ENCODE peak calls at places on chromosomes 5 and 9, in four cellular contexts. M, B, S and G are unnamed samples.
A peak's percentile ranks its signal among the peaks of the same experiment; 100 is the strongest.

GRCh38 chr5:147193123-147193522 is 41.7 kb upstream of the STK32A start:
- DNase-seq in M (no peak), B (no peak), S (no peak), G (no peak)

GRCh38 chr9:79896390-79896789 is 324.6 kb downstream of the TLE4 start:
- DNase-seq in M (no peak), B (no peak), S (no peak), G (no peak)

GRCh38 chr9:87160148-87161107 is 213.1 kb upstream of the GAS1 start:
- DNase-seq in M (no peak), B (no peak), S (no peak), G (no peak)

GRCh38 chr5:110726249-110727024 is at the start of gene TMEM232:
- DNase-seq in M (peak; percentile 74), B (peak; percentile 23), S (no peak), G (peak; percentile 13)

GRCh38 chr9:120755044-120755443 is 38.2 kb downstream of the FBXW2 start:
- DNase-seq in M (no peak), B (no peak), S (no peak), G (no peak)

GRCh38 chr5:27702339-27702820 is 664.0 kb upstream of the CDH9 start:
- DNase-seq in M (no peak), B (no peak), S (no peak), G (no peak)

GRCh38 chr9:92492781-92493401 is 10.6 kb upstream of the ASPN start:
- DNase-seq in M (no peak), B (no peak), S (no peak), G (no peak)

GRCh38 chr9:104386425-104387069 is 117.5 kb upstream of the OR13F1 start:
- DNase-seq in M (no peak), B (no peak), S (peak; percentile 65), G (peak; percentile 44)

GRCh38 chr9:27369591-27369990 is 72.6 kb upstream of the EQTN start:
- DNase-seq in M (no peak), B (no peak), S (no peak), G (no peak)

GRCh38 chr9:14031015-14031414 is 282.9 kb downstream of the NFIB start:
- DNase-seq in M (no peak), B (no peak), S (peak; percentile 8), G (no peak)